ENCODE peak calls at places on chromosome 10, in four cellular contexts. G, M, D and C are unnamed samples.

GRCh38 chr10:23081891-23082290 is 13.5 kb upstream of the MSRB2 start:
- DNase-seq in G (no peak), M (no peak), D (peak; percentile 20), C (peak; percentile 55)

GRCh38 chr10:122519873-122520272 is 40.7 kb upstream of the DMBT1 start:
- DNase-seq in G (no peak), M (no peak), D (no peak), C (no peak)

GRCh38 chr10:88992945-88993537 is 2.4 kb downstream of the FAS start:
- DNase-seq in G (no peak), M (no peak), D (no peak), C (no peak)

GRCh38 chr10:16853201-16853600 is 36.0 kb upstream of the RSU1 start:
- DNase-seq in G (no peak), M (peak; percentile 10), D (no peak), C (no peak)

GRCh38 chr10:34145751-34146150 is 669.3 kb downstream of the PARD3 start:
- DNase-seq in G (no peak), M (no peak), D (no peak), C (no peak)

GRCh38 chr10:70797840-70798239 is 12.7 kb upstream of the TBATA start:
- DNase-seq in G (no peak), M (no peak), D (no peak), C (no peak)

GRCh38 chr10:80273523-80274170 is 15.8 kb downstream of the MAT1A start:
- DNase-seq in G (peak; percentile 29), M (no peak), D (no peak), C (no peak)

GRCh38 chr10:25493122-25493893 is 318.5 kb downstream of the GPR158 start:
- DNase-seq in G (no peak), M (no peak), D (no peak), C (peak; percentile 55)

GRCh38 chr10:4708123-4708759 is 117.8 kb upstream of the AKR1E2 start:
- DNase-seq in G (no peak), M (no peak), D (no peak), C (no peak)

GRCh38 chr10:24894309-24894708 is 58.1 kb downstream of the PRTFDC1 start:
- DNase-seq in G (no peak), M (no peak), D (no peak), C (no peak)

GRCh38 chr10:101014966-101015581 is 15.5 kb downstream of the LZTS2 start:
- DNase-seq in G (no peak), M (no peak), D (no peak), C (no peak)

GRCh38 chr10:48603421-48604038 is 1.3 kb downstream of the ARHGAP22 start:
- DNase-seq in G (peak; percentile 37), M (no peak), D (no peak), C (no peak)

GRCh38 chr10:114024876-114025609 is 18.6 kb upstream of the ADRB1 start:
- DNase-seq in G (no peak), M (no peak), D (no peak), C (no peak)

GRCh38 chr10:58414270-58415041 is 29.2 kb downstream of the TFAM start:
- DNase-seq in G (no peak), M (peak; percentile 8), D (no peak), C (peak; percentile 17)

GRCh38 chr10:107814865-107815487 is 650.5 kb upstream of the SORCS1 start:
- DNase-seq in G (no peak), M (no peak), D (peak; percentile 19), C (peak; percentile 33)